ENCODE peak calls at places on chromosomes 1 and 21, in eight cellular contexts. One of them, this sample, is unnamed. For H3K4me1, the result is how much of the 10 kb centered on the place peaks cover.

GRCh38 chr1:78114034-78114956 is 68.5 kb downstream of the GIPC2 start:
- DNase-seq in uterus: peak
- DNase-seq in CD8-positive, alpha-beta T cell: peak
- DNase-seq in ovary: peak
- DNase-seq in Caco-2: peak
- DNase-seq in lower lobe of right lung: no peak
- DNase-seq in psoas muscle: peak
- DNase-seq in cardiac muscle cell: peak
- DNase-seq in this sample: peak

GRCh38 chr1:206503591-206504362 is 3.6 kb upstream of the RASSF5 start:
- DNase-seq in cardiac muscle cell: peak
- DNase-seq in uterus: peak
- DNase-seq in CD8-positive, alpha-beta T cell: no peak
- DNase-seq in ovary: no peak
- DNase-seq in Caco-2: no peak
- DNase-seq in psoas muscle: peak
- DNase-seq in lower lobe of right lung: peak
- DNase-seq in this sample: peak

GRCh38 chr1:39501666-39502065 is 10.2 kb downstream of the BMP8A start:
- DNase-seq in Caco-2: no peak
- DNase-seq in cardiac muscle cell: peak
- DNase-seq in uterus: no peak
- DNase-seq in CD8-positive, alpha-beta T cell: no peak
- DNase-seq in ovary: no peak
- DNase-seq in psoas muscle: no peak
- DNase-seq in lower lobe of right lung: no peak
- DNase-seq in this sample: peak

GRCh38 chr1:55305735-55306134 is 90.6 kb upstream of the USP24 start:
- DNase-seq in Caco-2: no peak
- DNase-seq in uterus: no peak
- DNase-seq in ovary: no peak
- DNase-seq in cardiac muscle cell: no peak
- DNase-seq in psoas muscle: no peak
- DNase-seq in lower lobe of right lung: no peak
- DNase-seq in CD8-positive, alpha-beta T cell: no peak
- DNase-seq in this sample: peak

GRCh38 chr1:6358144-6358624 is 35.4 kb downstream of the ACOT7 start:
- DNase-seq in CD8-positive, alpha-beta T cell: no peak
- DNase-seq in ovary: no peak
- DNase-seq in uterus: no peak
- DNase-seq in lower lobe of right lung: no peak
- DNase-seq in psoas muscle: no peak
- DNase-seq in cardiac muscle cell: peak
- DNase-seq in Caco-2: no peak
- DNase-seq in this sample: peak

GRCh38 chr21:36419996-36420395 is 34.8 kb downstream of the CHAF1B start:
- DNase-seq in Caco-2: peak
- DNase-seq in psoas muscle: peak
- DNase-seq in ovary: peak
- DNase-seq in cardiac muscle cell: peak
- DNase-seq in uterus: peak
- DNase-seq in lower lobe of right lung: peak
- DNase-seq in CD8-positive, alpha-beta T cell: peak
- DNase-seq in this sample: peak

GRCh38 chr1:14415396-14415795 is 183.1 kb upstream of the KAZN start:
- DNase-seq in cardiac muscle cell: no peak
- DNase-seq in Caco-2: peak
- DNase-seq in uterus: no peak
- DNase-seq in lower lobe of right lung: no peak
- DNase-seq in ovary: no peak
- DNase-seq in psoas muscle: no peak
- DNase-seq in CD8-positive, alpha-beta T cell: no peak
- DNase-seq in this sample: no peak

GRCh38 chr1:223490256-223490655 is 97.0 kb downstream of the CCDC185 start:
- DNase-seq in CD8-positive, alpha-beta T cell: no peak
- DNase-seq in psoas muscle: no peak
- DNase-seq in ovary: no peak
- DNase-seq in cardiac muscle cell: no peak
- DNase-seq in lower lobe of right lung: no peak
- DNase-seq in Caco-2: no peak
- DNase-seq in uterus: no peak
- DNase-seq in this sample: no peak

GRCh38 chr1:20485527-20486456 is at the start of gene CAMK2N1:
- DNase-seq in cardiac muscle cell: peak
- DNase-seq in ovary: peak
- DNase-seq in uterus: peak
- DNase-seq in Caco-2: peak
- DNase-seq in CD8-positive, alpha-beta T cell: peak
- DNase-seq in psoas muscle: peak
- DNase-seq in lower lobe of right lung: peak
- DNase-seq in this sample: peak

GRCh38 chr1:94071391-94071790 is 49.6 kb downstream of the ABCA4 start:
- DNase-seq in Caco-2: no peak
- DNase-seq in ovary: no peak
- DNase-seq in cardiac muscle cell: no peak
- DNase-seq in psoas muscle: no peak
- DNase-seq in CD8-positive, alpha-beta T cell: no peak
- DNase-seq in uterus: no peak
- DNase-seq in lower lobe of right lung: no peak
- DNase-seq in this sample: no peak

GRCh38 chr1:1946540-1946939 is 27.5 kb upstream of the TMEM52 start:
- DNase-seq in cardiac muscle cell: peak
- DNase-seq in lower lobe of right lung: peak
- DNase-seq in Caco-2: no peak
- DNase-seq in uterus: no peak
- DNase-seq in CD8-positive, alpha-beta T cell: no peak
- DNase-seq in psoas muscle: peak
- DNase-seq in ovary: peak
- DNase-seq in this sample: no peak

GRCh38 chr1:207050428-207050767 is 610 bp downstream of the YOD1 start:
- DNase-seq in cardiac muscle cell: no peak
- DNase-seq in ovary: no peak
- DNase-seq in CD8-positive, alpha-beta T cell: no peak
- DNase-seq in uterus: peak
- DNase-seq in Caco-2: no peak
- DNase-seq in lower lobe of right lung: no peak
- DNase-seq in psoas muscle: no peak
- DNase-seq in this sample: no peak

DNA sequence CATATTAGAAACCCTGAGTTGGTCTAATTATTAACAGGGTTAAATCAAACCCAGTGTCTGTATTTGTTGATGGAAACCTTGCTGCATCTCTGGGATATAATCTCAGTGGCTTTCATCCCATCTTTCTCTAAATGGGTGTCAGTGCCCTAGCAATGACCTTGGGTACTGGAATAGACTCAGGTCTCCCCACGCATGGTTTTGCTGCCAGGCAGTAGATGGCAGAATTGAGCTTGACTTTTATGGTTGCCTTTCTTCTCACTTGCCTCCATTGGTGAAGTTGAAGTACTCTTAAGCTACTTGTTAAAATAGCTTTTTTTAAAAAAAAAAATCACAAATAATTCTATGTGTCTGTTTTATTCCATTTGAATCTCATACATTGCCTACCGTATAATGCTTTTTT is 81.8 kb upstream of the HMCN1 start:
- DNase-seq in lower lobe of right lung: no peak
- DNase-seq in psoas muscle: no peak
- DNase-seq in uterus: no peak
- DNase-seq in cardiac muscle cell: no peak
- DNase-seq in CD8-positive, alpha-beta T cell: no peak
- DNase-seq in Caco-2: no peak
- DNase-seq in ovary: no peak
- DNase-seq in this sample: no peak
- TF ChIP-seq CTCF in lower lobe of right lung: peak
- TF ChIP-seq CTCF in psoas muscle: no peak
- TF ChIP-seq CTCF in uterus: no peak
- TF ChIP-seq CTCF in cardiac muscle cell: peak
- TF ChIP-seq CTCF in CD8-positive, alpha-beta T cell: no peak
- TF ChIP-seq CTCF in Caco-2: no peak
- TF ChIP-seq CTCF in ovary: no peak
- TF ChIP-seq CTCF in this sample: peak

GRCh38 chr1:156102634-156103511 is 11.6 kb upstream of the LMNA start:
- DNase-seq in uterus: no peak
- DNase-seq in lower lobe of right lung: no peak
- DNase-seq in CD8-positive, alpha-beta T cell: no peak
- DNase-seq in ovary: peak
- DNase-seq in Caco-2: no peak
- DNase-seq in cardiac muscle cell: peak
- DNase-seq in psoas muscle: peak
- DNase-seq in this sample: no peak
- H3K4me1 ChIP-seq in uterus: under half
- H3K4me1 ChIP-seq in lower lobe of right lung: half or more
- H3K4me1 ChIP-seq in CD8-positive, alpha-beta T cell: under half
- H3K4me1 ChIP-seq in ovary: under half
- H3K4me1 ChIP-seq in Caco-2: under half
- H3K4me1 ChIP-seq in cardiac muscle cell: under half
- H3K4me1 ChIP-seq in psoas muscle: under half
- H3K4me1 ChIP-seq in this sample: under half

GRCh38 chr1:37998089-37998808 is 7.1 kb downstream of the FHL3 start:
- DNase-seq in cardiac muscle cell: no peak
- DNase-seq in ovary: no peak
- DNase-seq in psoas muscle: no peak
- DNase-seq in uterus: no peak
- DNase-seq in lower lobe of right lung: no peak
- DNase-seq in CD8-positive, alpha-beta T cell: no peak
- DNase-seq in Caco-2: no peak
- DNase-seq in this sample: no peak

GRCh38 chr1:37999434-38000232 is 5.7 kb downstream of the FHL3 start:
- DNase-seq in Caco-2: no peak
- DNase-seq in lower lobe of right lung: peak
- DNase-seq in uterus: peak
- DNase-seq in CD8-positive, alpha-beta T cell: no peak
- DNase-seq in psoas muscle: peak
- DNase-seq in ovary: peak
- DNase-seq in cardiac muscle cell: peak
- DNase-seq in this sample: no peak

GRCh38 chr1:37998913-37999433 is 6.3 kb downstream of the FHL3 start:
- DNase-seq in ovary: peak
- DNase-seq in psoas muscle: peak
- DNase-seq in cardiac muscle cell: no peak
- DNase-seq in lower lobe of right lung: no peak
- DNase-seq in Caco-2: no peak
- DNase-seq in CD8-positive, alpha-beta T cell: no peak
- DNase-seq in uterus: peak
- DNase-seq in this sample: no peak

GRCh38 chr1:38000233-38000528 is 5.1 kb downstream of the FHL3 start:
- DNase-seq in uterus: no peak
- DNase-seq in cardiac muscle cell: no peak
- DNase-seq in ovary: no peak
- DNase-seq in Caco-2: no peak
- DNase-seq in lower lobe of right lung: no peak
- DNase-seq in psoas muscle: no peak
- DNase-seq in CD8-positive, alpha-beta T cell: no peak
- DNase-seq in this sample: no peak

DNA sequence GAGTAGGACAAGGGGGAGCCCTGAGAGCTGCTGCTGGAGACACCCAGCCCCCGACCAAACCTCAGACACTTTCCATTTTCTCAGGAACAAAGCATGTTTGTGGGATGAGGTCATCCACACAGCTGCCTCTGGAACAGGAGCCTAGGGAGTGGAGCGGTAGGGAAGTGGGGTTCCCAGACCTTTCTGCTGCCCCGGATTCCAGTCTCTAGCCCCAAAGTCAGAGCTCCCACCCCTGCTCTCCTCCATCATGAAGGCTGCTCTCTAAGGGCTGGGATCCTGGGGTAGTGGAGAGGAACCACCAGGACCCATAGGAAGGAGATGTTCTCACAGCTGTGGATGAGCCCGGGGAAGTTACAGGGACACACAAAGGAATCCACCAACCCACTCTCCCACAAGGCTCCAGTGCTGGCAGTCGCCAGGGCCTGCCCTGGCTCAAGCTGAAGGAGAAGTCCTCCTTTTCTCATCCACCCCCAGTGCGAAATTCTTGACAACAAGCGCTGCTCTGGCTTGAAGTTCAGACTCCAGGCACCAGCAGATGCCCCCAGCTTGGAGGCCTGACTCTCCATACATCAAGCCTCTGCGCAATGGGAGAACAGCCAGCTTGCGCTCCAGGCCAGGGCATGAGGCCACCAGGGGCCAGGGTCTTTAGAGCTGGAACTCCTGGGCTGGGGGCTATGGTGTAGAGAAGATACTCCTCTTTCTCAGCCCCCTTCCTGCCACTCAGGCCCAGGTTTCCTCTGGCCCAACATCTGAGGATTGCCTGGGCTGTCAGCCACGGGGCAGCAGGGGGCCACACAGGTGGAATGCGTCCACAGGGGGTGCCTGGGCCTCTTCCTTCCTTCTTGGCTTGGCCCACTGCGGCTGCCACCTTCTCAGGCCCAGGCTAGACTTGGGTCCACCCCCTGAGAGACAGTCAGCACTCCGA is 4.5 kb downstream of the FHL3 start:
- DNase-seq in Caco-2: no peak
- DNase-seq in cardiac muscle cell: peak
- DNase-seq in CD8-positive, alpha-beta T cell: no peak
- DNase-seq in ovary: peak
- DNase-seq in lower lobe of right lung: no peak
- DNase-seq in psoas muscle: peak
- DNase-seq in uterus: peak
- DNase-seq in this sample: peak
- TF ChIP-seq CTCF in Caco-2: no peak
- TF ChIP-seq CTCF in cardiac muscle cell: no peak
- TF ChIP-seq CTCF in CD8-positive, alpha-beta T cell: no peak
- TF ChIP-seq CTCF in ovary: peak
- TF ChIP-seq CTCF in lower lobe of right lung: no peak
- TF ChIP-seq CTCF in psoas muscle: no peak
- TF ChIP-seq CTCF in uterus: no peak
- TF ChIP-seq CTCF in this sample: no peak

GRCh38 chr1:12453400-12454343 is 164.3 kb downstream of the DHRS3 start:
- DNase-seq in psoas muscle: no peak
- DNase-seq in lower lobe of right lung: no peak
- DNase-seq in cardiac muscle cell: no peak
- DNase-seq in ovary: no peak
- DNase-seq in Caco-2: no peak
- DNase-seq in uterus: no peak
- DNase-seq in CD8-positive, alpha-beta T cell: peak
- DNase-seq in this sample: no peak
- H3K4me1 ChIP-seq in psoas muscle: half or more
- H3K4me1 ChIP-seq in lower lobe of right lung: half or more
- H3K4me1 ChIP-seq in cardiac muscle cell: under half
- H3K4me1 ChIP-seq in ovary: under half
- H3K4me1 ChIP-seq in Caco-2: under half
- H3K4me1 ChIP-seq in uterus: under half
- H3K4me1 ChIP-seq in CD8-positive, alpha-beta T cell: half or more
- H3K4me1 ChIP-seq in this sample: under half

DNA sequence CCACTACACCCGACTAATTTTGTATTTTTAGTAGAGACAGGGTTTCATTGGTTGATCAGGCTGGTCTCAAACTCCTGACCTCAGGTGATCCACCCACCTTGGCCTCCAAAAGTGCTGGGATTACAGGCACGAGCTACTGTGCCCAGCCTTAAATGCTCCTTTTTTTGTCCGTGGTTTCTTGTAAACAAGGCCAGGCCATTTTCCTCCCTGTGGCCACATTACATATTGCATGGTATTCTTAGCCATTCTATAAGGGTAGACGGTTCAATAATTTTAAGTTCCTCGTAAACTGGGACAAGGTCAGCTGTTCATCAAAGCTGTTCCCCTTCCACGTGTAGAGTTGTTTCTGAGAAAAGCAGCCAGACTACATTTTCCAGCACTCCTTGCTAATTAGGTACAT is 10.3 kb upstream of the LUZP1 start:
- DNase-seq in CD8-positive, alpha-beta T cell: no peak
- DNase-seq in psoas muscle: no peak
- DNase-seq in lower lobe of right lung: no peak
- DNase-seq in uterus: no peak
- DNase-seq in Caco-2: no peak
- DNase-seq in cardiac muscle cell: peak
- DNase-seq in ovary: no peak
- DNase-seq in this sample: no peak
- TF ChIP-seq CTCF in CD8-positive, alpha-beta T cell: no peak
- TF ChIP-seq CTCF in psoas muscle: peak
- TF ChIP-seq CTCF in lower lobe of right lung: peak
- TF ChIP-seq CTCF in uterus: no peak
- TF ChIP-seq CTCF in Caco-2: peak
- TF ChIP-seq CTCF in cardiac muscle cell: peak
- TF ChIP-seq CTCF in ovary: no peak
- TF ChIP-seq CTCF in this sample: peak